ENCODE peak calls at places on chromosomes 12 and 14, in five cellular contexts. S, H, N, M and D are unnamed samples.
A peak's percentile ranks its signal among the peaks of the same experiment; 100 is the strongest.

GRCh38 chr14:102933618-102934231 is 11.3 kb downstream of the AMN start:
- DNase-seq in M (no peak), H (no peak), S (no peak), N (no peak), D (no peak)

GRCh38 chr14:52052991-52053390 is 15.9 kb downstream of the NID2 start:
- DNase-seq in H (peak; percentile 60), M (peak; percentile 55), N (no peak), S (no peak), D (peak; percentile 56)

GRCh38 chr14:90508536-90509254 is 111.9 kb downstream of the CALM1 start:
- DNase-seq in N (no peak), M (no peak), H (no peak), S (no peak), D (no peak)

GRCh38 chr12:52020539-52021336 is 14.0 kb downstream of the TAMALIN start:
- DNase-seq in H (no peak), N (no peak), M (peak; percentile 58), S (peak; percentile 67), D (peak; percentile 28)

GRCh38 chr14:22319526-22320352 is 269.3 kb downstream of the DAD1 start:
- DNase-seq in N (no peak), M (peak; percentile 59), H (no peak), S (peak; percentile 73), D (peak; percentile 81)

GRCh38 chr12:110563702-110564470 is 19.2 kb downstream of the PPTC7 start:
- DNase-seq in N (no peak), M (peak; percentile 81), H (no peak), S (no peak), D (peak; percentile 42)

GRCh38 chr14:68633131-68633991 is 159.5 kb downstream of the ZFP36L1 start:
- DNase-seq in N (peak; percentile 63), H (no peak), S (no peak), M (no peak), D (peak; percentile 22)

GRCh38 chr14:26191123-26191522 is 406.7 kb downstream of the NOVA1 start:
- DNase-seq in S (peak; percentile 8), H (no peak), M (no peak), N (no peak), D (peak; percentile 5)

GRCh38 chr12:67519824-67520433 is 128.6 kb upstream of the DYRK2 start:
- DNase-seq in S (no peak), H (no peak), N (no peak), M (no peak), D (no peak)

GRCh38 chr12:56836800-56837663 is 73.9 kb downstream of the HSD17B6 start:
- DNase-seq in M (peak; percentile 52), N (no peak), H (no peak), S (peak; percentile 33), D (peak; percentile 55)

GRCh38 chr14:73829526-73830431 is 21.9 kb upstream of the PTGR2 start:
- DNase-seq in S (peak; percentile 43), H (peak; percentile 87), M (peak; percentile 70), N (no peak), D (peak; percentile 92)

GRCh38 chr12:77152623-77153193 is 87.3 kb upstream of the E2F7 start:
- DNase-seq in N (no peak), H (peak; percentile 51), M (peak; percentile 51), S (peak; percentile 31), D (peak; percentile 68)

GRCh38 chr12:53948650-53949593 is 5.8 kb upstream of the HOXC12 start:
- DNase-seq in S (peak; percentile 61), H (no peak), N (no peak), M (no peak), D (no peak)

GRCh38 chr12:1978078-1978477 is 26.2 kb downstream of the DCP1B start:
- DNase-seq in S (no peak), M (peak; percentile 67), N (no peak), H (no peak), D (no peak)

GRCh38 chr12:3168775-3169221 is 91.6 kb downstream of the TSPAN9 start:
- DNase-seq in N (no peak), M (peak; percentile 95), H (peak; percentile 81), S (peak; percentile 88), D (peak; percentile 96)

GRCh38 chr14:43901950-43902349 is 605.1 kb downstream of the FSCB start:
- DNase-seq in H (no peak), M (no peak), S (no peak), N (no peak), D (no peak)

GRCh38 chr12:80222261-80222660 is 122.9 kb downstream of the OTOGL start:
- DNase-seq in N (no peak), S (no peak), H (no peak), M (no peak), D (no peak)

GRCh38 chr12:95390192-95390591 is 83.8 kb upstream of the METAP2 start:
- DNase-seq in N (no peak), H (no peak), M (no peak), S (no peak), D (no peak)

GRCh38 chr14:68020999-68021663 is 201.6 kb downstream of the RAD51B start:
- DNase-seq in N (no peak), M (no peak), S (no peak), H (no peak), D (no peak)

GRCh38 chr14:73457935-73458218 is 469 bp downstream of the NUMB start:
- DNase-seq in M (no peak), H (no peak), N (peak; percentile 44), S (no peak), D (no peak)

GRCh38 chr12:68001486-68002466 is 12.5 kb downstream of the IFNG-AS1 start:
- DNase-seq in M (peak; percentile 8), H (no peak), S (peak; percentile 33), N (no peak), D (peak; percentile 4)

GRCh38 chr14:101101456-101102056 is 198.0 kb upstream of the RTL1 start:
- DNase-seq in M (no peak), N (no peak), H (no peak), S (peak; percentile 60), D (no peak)

GRCh38 chr14:84864582-84865271 is 665.2 kb upstream of the FLRT2 start:
- DNase-seq in N (no peak), H (no peak), M (no peak), S (no peak), D (no peak)

GRCh38 chr14:21711360-21711961 is 37.8 kb upstream of the OR4E1 start:
- DNase-seq in M (peak; percentile 49), N (no peak), S (peak; percentile 62), H (peak; percentile 19), D (peak; percentile 61)

GRCh38 chr12:12890815-12891645 is at the start of gene GPRC5A:
- DNase-seq in M (peak; percentile 97), H (peak; percentile 87), N (peak; percentile 76), S (peak; percentile 99), D (peak; percentile 98)

GRCh38 chr14:25111061-25111601 is 61.2 kb upstream of the STXBP6 start:
- DNase-seq in S (peak; percentile 38), M (peak; percentile 97), H (peak; percentile 92), N (no peak), D (peak; percentile 85)

GRCh38 chr12:50052964-50053363 is 4.4 kb upstream of the ASIC1 start:
- DNase-seq in M (no peak), N (no peak), H (no peak), S (no peak), D (no peak)

GRCh38 chr14:75822522-75823288 is 159.1 kb downstream of the TGFB3 start:
- DNase-seq in S (no peak), M (peak; percentile 90), H (peak; percentile 97), N (no peak), D (peak; percentile 93)

GRCh38 chr14:95098984-95099599 is 58.2 kb downstream of the DICER1 start:
- DNase-seq in N (peak; percentile 54), S (peak; percentile 82), H (peak; percentile 46), M (peak; percentile 76), D (peak; percentile 62)

GRCh38 chr12:20578142-20578541 is 117.0 kb upstream of the SLCO1C1 start:
- DNase-seq in S (no peak), M (no peak), H (no peak), N (no peak), D (no peak)

GRCh38 chr14:94341654-94342333 is 18.7 kb upstream of the SERPINA6 start:
- DNase-seq in M (no peak), S (no peak), H (no peak), N (no peak), D (no peak)

GRCh38 chr14:104827173-104828055 is 26.5 kb downstream of the ZBTB42 start:
- DNase-seq in M (peak; percentile 37), H (no peak), S (peak; percentile 76), N (no peak), D (peak; percentile 39)

GRCh38 chr12:42326466-42327226 is 679 bp downstream of the PPHLN1 start:
- DNase-seq in M (peak; percentile 40), H (peak; percentile 81), N (no peak), S (peak; percentile 14), D (peak; percentile 71)

GRCh38 chr14:103233328-103233727 is 100.7 kb upstream of the EIF5 start:
- DNase-seq in H (no peak), S (no peak), M (no peak), N (no peak), D (no peak)

GRCh38 chr14:100428727-100429126 is 105.6 kb downstream of the SLC25A47 start:
- DNase-seq in N (no peak), M (peak; percentile 28), S (no peak), H (peak; percentile 52), D (peak; percentile 85)

GRCh38 chr12:43277630-43278267 is 274.3 kb downstream of the ADAMTS20 start:
- DNase-seq in M (no peak), N (no peak), S (peak; percentile 81), H (no peak), D (peak; percentile 39)

GRCh38 chr14:61489932-61490331 is 168.6 kb downstream of the PRKCH start:
- DNase-seq in N (peak; percentile 46), H (no peak), S (peak; percentile 55), M (no peak), D (no peak)

GRCh38 chr14:36773136-36773540 is 111.5 kb downstream of the PAX9 start:
- DNase-seq in N (no peak), H (no peak), M (no peak), S (peak; percentile 66), D (peak; percentile 5)
- TF ChIP-seq CTCF in N (no peak), H (no peak), M (no peak), S (peak; percentile 44), D (no peak)

GRCh38 chr14:89429206-89430091 is 12.4 kb upstream of the FOXN3 start:
- DNase-seq in H (no peak), M (peak; percentile 75), N (no peak), S (no peak), D (peak; percentile 48)
- H3K4me3 ChIP-seq in H (no peak overlapping the region), M (no peak overlapping the region), N (peak overlapping the region; percentile 52), S (no peak overlapping the region), D (no peak overlapping the region)

GRCh38 chr12:9751204-9752144 is 9.2 kb downstream of the CD69 start:
- DNase-seq in H (no peak), N (no peak), M (peak; percentile 40), S (peak; percentile 45), D (peak; percentile 34)
- TF ChIP-seq CTCF in H (peak; percentile 24), N (no peak), M (peak; percentile 49), S (no peak), D (peak; percentile 52)

DNA sequence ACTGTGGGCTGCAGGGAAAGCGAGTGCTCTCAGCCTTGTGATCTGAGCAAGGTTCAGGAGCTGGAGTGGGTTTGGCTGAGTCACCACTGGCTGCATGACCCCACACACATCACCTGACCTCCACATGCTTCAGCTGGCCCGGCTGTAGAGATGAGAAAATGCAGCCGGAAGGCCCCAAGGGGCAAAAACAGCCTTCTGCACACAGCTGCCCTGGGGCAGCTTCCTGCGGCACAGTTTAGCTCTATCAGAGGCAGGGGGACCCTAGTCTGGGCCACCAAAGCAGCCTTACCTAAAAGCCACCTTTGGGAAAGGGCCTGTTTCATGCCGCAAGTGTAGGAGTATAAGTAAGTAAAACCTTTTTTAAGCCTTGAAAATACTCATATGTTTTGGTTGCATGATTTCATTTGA is 123.3 kb downstream of the SSPN start:
- DNase-seq in N (peak; percentile 51), M (peak; percentile 89), H (no peak), S (no peak), D (peak; percentile 78)
- H3K4me3 ChIP-seq in N (no peak overlapping the region), M (no peak overlapping the region), H (no peak overlapping the region), S (no peak overlapping the region), D (no peak overlapping the region)